ENCODE peak calls at places on chromosomes 4 and X, in seven cellular contexts. T, U, R, E, Y, C and X are unnamed samples.

GRCh38 chr4:179586460-179586859 is 2144.2 kb upstream of the AGA start:
- DNase-seq in T (no peak), U (no peak), R (no peak), E (no peak), Y (peak; percentile 18), C (no peak), X (no peak)

GRCh38 chr4:41541697-41542096 is 3.7 kb downstream of the LIMCH1 start:
- DNase-seq in T (no peak), U (no peak), R (no peak), E (no peak), Y (no peak), C (no peak), X (no peak)

GRCh38 chrX:154813801-154814200 is 8.5 kb upstream of the MPP1 start:
- DNase-seq in T (no peak), U (no peak), R (no peak), E (no peak), Y (no peak), C (no peak), X (no peak)

GRCh38 chrX:22742174-22742573 is 257.6 kb upstream of the DDX53 start:
- DNase-seq in T (no peak), U (no peak), R (no peak), E (no peak), Y (no peak), C (peak; percentile 63), X (no peak)

GRCh38 chrX:97806238-97806637 is 922.5 kb downstream of the RPA4 start:
- DNase-seq in T (no peak), U (no peak), R (no peak), E (no peak), Y (no peak), C (no peak), X (no peak)

GRCh38 chrX:11423362-11423818 is 130.2 kb downstream of the AMELX start:
- DNase-seq in T (peak; percentile 34), U (peak; percentile 4), R (no peak), E (no peak), Y (peak; percentile 72), C (peak; percentile 81), X (no peak)

GRCh38 chr4:130080872-130081451 is 985.0 kb downstream of the C4orf33 start:
- DNase-seq in T (no peak), U (no peak), R (no peak), E (no peak), Y (no peak), C (no peak), X (no peak)

GRCh38 chrX:130874751-130875150 is 28.3 kb downstream of the ENOX2 start:
- DNase-seq in T (no peak), U (no peak), R (no peak), E (no peak), Y (no peak), C (peak; percentile 19), X (no peak)

GRCh38 chrX:140432328-140433025 is 72.4 kb downstream of the SOX3 start:
- DNase-seq in T (no peak), U (no peak), R (peak; percentile 20), E (no peak), Y (no peak), C (no peak), X (no peak)

GRCh38 chrX:56248492-56248891 is 16.3 kb downstream of the KLF8 start:
- DNase-seq in T (peak; percentile 36), U (peak; percentile 72), R (no peak), E (no peak), Y (peak; percentile 23), C (peak; percentile 58), X (no peak)

GRCh38 chr4:5051210-5051691 is at the start of gene STK32B:
- DNase-seq in T (peak; percentile 38), U (peak; percentile 19), R (no peak), E (no peak), Y (peak; percentile 83), C (peak; percentile 67), X (peak; percentile 55)

GRCh38 chr4:151437505-151437904 is 28.5 kb downstream of the FHIP1A start:
- DNase-seq in T (no peak), U (no peak), R (no peak), E (no peak), Y (no peak), C (no peak), X (no peak)

GRCh38 chr4:126907389-126907788 is 725.4 kb upstream of the INTU start:
- DNase-seq in T (no peak), U (no peak), R (no peak), E (no peak), Y (no peak), C (no peak), X (no peak)

GRCh38 chrX:9562851-9563250 is 98.0 kb downstream of the TBL1X start:
- DNase-seq in T (no peak), U (no peak), R (peak; percentile 60), E (no peak), Y (peak; percentile 88), C (peak; percentile 90), X (no peak)

GRCh38 chrX:22366866-22367265 is 94.2 kb downstream of the CBLL2 start:
- DNase-seq in T (no peak), U (no peak), R (no peak), E (no peak), Y (no peak), C (peak; percentile 55), X (no peak)

GRCh38 chrX:155094468-155095061 is 23.3 kb downstream of the BRCC3 start:
- DNase-seq in T (no peak), U (peak; percentile 50), R (no peak), E (no peak), Y (peak; percentile 6), C (peak; percentile 39), X (no peak)

DNA sequence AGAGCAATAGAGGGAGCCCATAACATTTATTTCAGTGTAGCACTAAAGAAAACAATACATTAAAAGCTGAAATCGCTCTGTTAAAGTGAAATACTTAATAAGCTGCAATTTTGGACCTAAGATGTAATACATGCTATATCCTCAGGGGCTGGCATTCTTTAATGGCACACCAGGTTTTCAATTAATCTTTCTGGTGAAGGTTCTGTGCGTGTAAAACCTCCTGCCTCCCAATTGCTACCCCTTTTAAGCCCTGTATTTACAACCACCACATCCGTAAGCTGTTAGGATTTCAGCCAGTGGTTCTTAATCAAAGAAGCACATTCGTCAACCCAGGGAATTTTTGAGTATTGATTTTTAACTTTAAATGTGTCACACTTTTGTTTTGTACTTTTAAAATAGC is 7.6 kb upstream of the COMMD8 start:
- DNase-seq in T (no peak), U (no peak), R (no peak), E (no peak), Y (no peak), C (no peak), X (no peak)
- TF ChIP-seq CTCF in T (no peak), U (no peak), R (no peak), E (no peak), Y (peak; percentile 6), C (no peak), X (no peak)

GRCh38 chr4:139890810-139891209 is 225.2 kb downstream of the MGST2 start:
- DNase-seq in T (no peak), U (no peak), R (no peak), E (no peak), Y (no peak), C (peak; percentile 92), X (no peak)
- TF ChIP-seq CTCF in T (no peak), U (no peak), R (no peak), E (no peak), Y (peak; percentile 43), C (no peak), X (no peak)

GRCh38 chrX:14712096-14712495 is 160.8 kb downstream of the FANCB start:
- DNase-seq in T (no peak), U (no peak), R (no peak), E (no peak), Y (no peak), C (peak; percentile 15), X (no peak)
- TF ChIP-seq CTCF in T (no peak), U (no peak), R (no peak), E (no peak), Y (peak; percentile 32), C (no peak), X (no peak)

GRCh38 chr4:83328486-83328885 is 6.2 kb downstream of the HPSE start:
- DNase-seq in T (no peak), U (no peak), R (no peak), E (no peak), Y (no peak), C (no peak), X (no peak)
- TF ChIP-seq CTCF in T (no peak), U (no peak), R (no peak), E (no peak), Y (peak; percentile 41), C (no peak), X (peak; percentile 14)

DNA sequence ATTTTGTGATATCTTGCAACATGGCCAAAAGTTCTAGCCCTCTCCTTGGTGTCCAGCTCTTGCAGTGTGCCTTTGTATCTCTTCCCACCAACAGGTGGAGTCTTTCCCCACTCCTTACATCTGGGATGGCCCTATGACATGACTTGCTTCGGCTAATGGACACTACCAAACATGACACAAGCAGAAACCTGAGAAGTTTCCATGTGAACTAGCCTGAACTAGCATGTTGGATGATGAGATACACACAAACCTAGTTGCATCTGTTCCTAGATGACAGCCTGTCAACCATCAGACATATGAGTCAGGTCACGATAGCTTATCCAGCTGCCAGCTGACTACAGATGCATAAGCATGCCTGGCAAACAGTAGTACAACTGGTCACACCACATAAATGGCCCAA is 207.5 kb upstream of the FTHL17 start:
- DNase-seq in T (no peak), U (no peak), R (no peak), E (no peak), Y (peak; percentile 12), C (peak; percentile 59), X (no peak)
- TF ChIP-seq CTCF in T (no peak), U (no peak), R (no peak), E (no peak), Y (peak; percentile 59), C (peak; percentile 44), X (no peak)